ENCODE peak calls at places on chromosome 13, in four cellular contexts. One of them, this sample, is unnamed.

GRCh38 chr13:36919206-36919832 is 719 bp downstream of the SMAD9 start:
- DNase-seq in GM06990: peak
- DNase-seq in astrocyte of the cerebellum: peak
- DNase-seq in cardiac fibroblast: peak
- DNase-seq in this sample: no peak

GRCh38 chr13:26957163-26957562 is 196.6 kb upstream of the GPR12 start:
- DNase-seq in GM06990: no peak
- DNase-seq in astrocyte of the cerebellum: no peak
- DNase-seq in cardiac fibroblast: no peak
- DNase-seq in this sample: no peak

GRCh38 chr13:75468098-75468497 is 13.9 kb downstream of the TBC1D4 start:
- DNase-seq in GM06990: no peak
- DNase-seq in astrocyte of the cerebellum: no peak
- DNase-seq in cardiac fibroblast: peak
- DNase-seq in this sample: no peak

GRCh38 chr13:33174491-33174890 is 111.1 kb downstream of the STARD13 start:
- DNase-seq in GM06990: no peak
- DNase-seq in astrocyte of the cerebellum: no peak
- DNase-seq in cardiac fibroblast: no peak
- DNase-seq in this sample: no peak

GRCh38 chr13:95264225-95264624 is 37.0 kb downstream of the ABCC4 start:
- DNase-seq in GM06990: no peak
- DNase-seq in astrocyte of the cerebellum: no peak
- DNase-seq in cardiac fibroblast: no peak
- DNase-seq in this sample: no peak

GRCh38 chr13:86569974-86570373 is 770.8 kb upstream of the SLITRK6 start:
- DNase-seq in GM06990: no peak
- DNase-seq in astrocyte of the cerebellum: no peak
- DNase-seq in cardiac fibroblast: no peak
- DNase-seq in this sample: no peak

GRCh38 chr13:38348890-38349289 is 761 bp upstream of the UFM1 start:
- DNase-seq in GM06990: peak
- DNase-seq in astrocyte of the cerebellum: no peak
- DNase-seq in cardiac fibroblast: peak
- DNase-seq in this sample: no peak

GRCh38 chr13:20713751-20714150 is 10.3 kb downstream of the IL17D start:
- DNase-seq in GM06990: no peak
- DNase-seq in astrocyte of the cerebellum: no peak
- DNase-seq in cardiac fibroblast: peak
- DNase-seq in this sample: no peak

GRCh38 chr13:26486550-26486949 is 70.9 kb upstream of the WASF3 start:
- DNase-seq in GM06990: no peak
- DNase-seq in astrocyte of the cerebellum: no peak
- DNase-seq in cardiac fibroblast: no peak
- DNase-seq in this sample: no peak

GRCh38 chr13:70125693-70126092 is 17.4 kb upstream of the KLHL1 start:
- DNase-seq in GM06990: no peak
- DNase-seq in astrocyte of the cerebellum: no peak
- DNase-seq in cardiac fibroblast: no peak
- DNase-seq in this sample: no peak

GRCh38 chr13:78241278-78241919 is 322.8 kb upstream of the EDNRB start:
- DNase-seq in GM06990: peak
- DNase-seq in astrocyte of the cerebellum: no peak
- DNase-seq in cardiac fibroblast: peak
- DNase-seq in this sample: no peak

GRCh38 chr13:49439609-49440008 is 4.3 kb downstream of the CAB39L start:
- DNase-seq in GM06990: no peak
- DNase-seq in astrocyte of the cerebellum: no peak
- DNase-seq in cardiac fibroblast: no peak
- DNase-seq in this sample: no peak

GRCh38 chr13:41581884-41582547 is 124.7 kb downstream of the RGCC start:
- DNase-seq in GM06990: no peak
- DNase-seq in astrocyte of the cerebellum: no peak
- DNase-seq in cardiac fibroblast: peak
- DNase-seq in this sample: no peak

GRCh38 chr13:110010433-110011135 is 224.2 kb upstream of the IRS2 start:
- DNase-seq in GM06990: no peak
- DNase-seq in astrocyte of the cerebellum: no peak
- DNase-seq in cardiac fibroblast: peak
- DNase-seq in this sample: no peak

GRCh38 chr13:40813662-40814454 is 24.4 kb downstream of the SLC25A15 start:
- DNase-seq in GM06990: peak
- DNase-seq in astrocyte of the cerebellum: no peak
- DNase-seq in cardiac fibroblast: peak
- DNase-seq in this sample: no peak

GRCh38 chr13:44191504-44192171 is 182.0 kb upstream of the SERP2 start:
- DNase-seq in GM06990: no peak
- DNase-seq in astrocyte of the cerebellum: peak
- DNase-seq in cardiac fibroblast: peak
- DNase-seq in this sample: no peak

GRCh38 chr13:27079421-27079958 is 92.1 kb downstream of the USP12 start:
- DNase-seq in GM06990: no peak
- DNase-seq in astrocyte of the cerebellum: peak
- DNase-seq in cardiac fibroblast: peak
- DNase-seq in this sample: peak

GRCh38 chr13:43122706-43123268 is 99.4 kb downstream of the DNAJC15 start:
- DNase-seq in GM06990: no peak
- DNase-seq in astrocyte of the cerebellum: no peak
- DNase-seq in cardiac fibroblast: no peak
- DNase-seq in this sample: no peak

GRCh38 chr13:20512042-20512683 is 13.5 kb downstream of the CRYL1 start:
- DNase-seq in GM06990: no peak
- DNase-seq in astrocyte of the cerebellum: no peak
- DNase-seq in cardiac fibroblast: no peak
- DNase-seq in this sample: no peak

GRCh38 chr13:112684444-112684843 is 5.4 kb upstream of the ATP11A start:
- DNase-seq in GM06990: no peak
- DNase-seq in astrocyte of the cerebellum: no peak
- DNase-seq in cardiac fibroblast: no peak
- DNase-seq in this sample: no peak

GRCh38 chr13:79385694-79386093 is 20.4 kb downstream of the RBM26 start:
- DNase-seq in GM06990: peak
- DNase-seq in astrocyte of the cerebellum: no peak
- DNase-seq in cardiac fibroblast: peak
- DNase-seq in this sample: no peak

GRCh38 chr13:21326155-21327030 is 132.7 kb downstream of the ZDHHC20 start:
- DNase-seq in GM06990: no peak
- DNase-seq in astrocyte of the cerebellum: peak
- DNase-seq in cardiac fibroblast: peak
- DNase-seq in this sample: no peak

GRCh38 chr13:37618554-37618953 is 20.0 kb upstream of the POSTN start:
- DNase-seq in GM06990: no peak
- DNase-seq in astrocyte of the cerebellum: peak
- DNase-seq in cardiac fibroblast: peak
- DNase-seq in this sample: peak

GRCh38 chr13:43145556-43145955 is 122.2 kb downstream of the DNAJC15 start:
- DNase-seq in GM06990: no peak
- DNase-seq in astrocyte of the cerebellum: no peak
- DNase-seq in cardiac fibroblast: no peak
- DNase-seq in this sample: no peak

GRCh38 chr13:27605610-27606200 is 14.6 kb downstream of the LNX2 start:
- DNase-seq in GM06990: no peak
- DNase-seq in astrocyte of the cerebellum: no peak
- DNase-seq in cardiac fibroblast: peak
- DNase-seq in this sample: no peak

GRCh38 chr13:21637296-21637695 is 33.3 kb upstream of the MICU2 start:
- DNase-seq in GM06990: no peak
- DNase-seq in astrocyte of the cerebellum: no peak
- DNase-seq in cardiac fibroblast: peak
- DNase-seq in this sample: no peak

GRCh38 chr13:98327326-98328314 is 150.6 kb upstream of the RNF113B start:
- DNase-seq in GM06990: no peak
- DNase-seq in astrocyte of the cerebellum: peak
- DNase-seq in cardiac fibroblast: peak
- DNase-seq in this sample: peak

GRCh38 chr13:98048263-98048662 is 94.6 kb upstream of the FARP1 start:
- DNase-seq in GM06990: no peak
- DNase-seq in astrocyte of the cerebellum: no peak
- DNase-seq in cardiac fibroblast: no peak
- DNase-seq in this sample: no peak

GRCh38 chr13:26529441-26529840 is 28.0 kb upstream of the WASF3 start:
- DNase-seq in GM06990: no peak
- DNase-seq in astrocyte of the cerebellum: peak
- DNase-seq in cardiac fibroblast: peak
- DNase-seq in this sample: peak

GRCh38 chr13:52850396-52851152 is 2.1 kb upstream of the PCDH8 start:
- DNase-seq in GM06990: peak
- DNase-seq in astrocyte of the cerebellum: no peak
- DNase-seq in cardiac fibroblast: peak
- DNase-seq in this sample: no peak

GRCh38 chr13:34941436-34941834 is 635 bp upstream of the NBEA start:
- DNase-seq in GM06990: no peak
- DNase-seq in astrocyte of the cerebellum: no peak
- DNase-seq in cardiac fibroblast: no peak
- DNase-seq in this sample: no peak

GRCh38 chr13:34942732-34943674 is 933 bp downstream of the NBEA start:
- DNase-seq in GM06990: peak
- DNase-seq in astrocyte of the cerebellum: no peak
- DNase-seq in cardiac fibroblast: no peak
- DNase-seq in this sample: no peak

GRCh38 chr13:34939771-34940170 is 2.3 kb upstream of the NBEA start:
- DNase-seq in GM06990: no peak
- DNase-seq in astrocyte of the cerebellum: no peak
- DNase-seq in cardiac fibroblast: no peak
- DNase-seq in this sample: no peak

GRCh38 chr13:34941835-34942731 is at the start of gene NBEA:
- DNase-seq in GM06990: peak
- DNase-seq in astrocyte of the cerebellum: no peak
- DNase-seq in cardiac fibroblast: peak
- DNase-seq in this sample: no peak

DNA sequence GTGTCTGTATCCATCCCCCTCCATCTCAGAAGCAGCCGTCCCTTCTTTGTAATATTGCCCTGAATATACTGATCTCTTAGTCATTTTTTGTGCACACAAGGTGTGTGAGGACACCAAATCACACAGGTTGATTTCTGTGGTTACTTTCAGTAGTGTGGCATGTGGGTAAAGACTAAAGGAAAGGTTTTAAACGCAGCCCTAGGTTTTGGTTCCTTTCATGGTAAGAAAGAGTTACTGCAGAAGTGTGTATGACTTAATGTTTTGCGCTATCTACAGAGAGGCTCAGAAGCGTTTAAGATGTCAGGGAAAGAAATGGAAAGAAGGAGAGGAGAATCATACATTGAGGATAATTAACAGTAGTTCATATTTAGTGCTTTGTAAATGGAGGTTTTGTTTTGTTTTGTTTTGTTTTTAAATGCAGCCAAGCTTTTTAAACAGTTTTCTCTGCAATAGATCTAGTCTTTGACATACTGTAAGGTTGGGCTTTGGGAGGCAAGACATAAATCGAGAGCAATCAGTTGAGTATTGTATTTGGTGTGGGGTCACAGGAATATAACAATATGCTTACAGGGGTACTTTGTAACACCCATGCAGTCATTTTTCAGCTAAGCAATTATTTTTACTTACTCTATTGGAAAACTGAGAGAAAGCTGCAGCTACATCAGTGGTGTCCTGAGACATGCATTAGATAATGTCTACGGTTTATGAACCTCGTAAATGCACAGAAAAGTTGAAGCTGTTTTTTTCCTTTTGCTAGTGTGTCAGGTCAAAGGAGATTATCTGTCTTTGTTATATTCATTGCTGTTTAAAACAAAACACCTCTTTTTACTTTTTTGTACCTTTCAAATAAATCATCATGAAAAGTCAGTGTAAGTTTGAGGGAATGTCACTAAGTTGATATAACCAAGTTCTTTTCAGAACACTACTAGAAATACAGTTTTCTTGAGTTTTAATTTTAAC is 1.9 kb downstream of the NBEA start:
- DNase-seq in GM06990: peak
- DNase-seq in astrocyte of the cerebellum: no peak
- DNase-seq in cardiac fibroblast: no peak
- DNase-seq in this sample: no peak
- H3K4me3 ChIP-seq in GM06990: peak
- H3K4me3 ChIP-seq in astrocyte of the cerebellum: peak
- H3K4me3 ChIP-seq in cardiac fibroblast: peak
- H3K4me3 ChIP-seq in this sample: peak

DNA sequence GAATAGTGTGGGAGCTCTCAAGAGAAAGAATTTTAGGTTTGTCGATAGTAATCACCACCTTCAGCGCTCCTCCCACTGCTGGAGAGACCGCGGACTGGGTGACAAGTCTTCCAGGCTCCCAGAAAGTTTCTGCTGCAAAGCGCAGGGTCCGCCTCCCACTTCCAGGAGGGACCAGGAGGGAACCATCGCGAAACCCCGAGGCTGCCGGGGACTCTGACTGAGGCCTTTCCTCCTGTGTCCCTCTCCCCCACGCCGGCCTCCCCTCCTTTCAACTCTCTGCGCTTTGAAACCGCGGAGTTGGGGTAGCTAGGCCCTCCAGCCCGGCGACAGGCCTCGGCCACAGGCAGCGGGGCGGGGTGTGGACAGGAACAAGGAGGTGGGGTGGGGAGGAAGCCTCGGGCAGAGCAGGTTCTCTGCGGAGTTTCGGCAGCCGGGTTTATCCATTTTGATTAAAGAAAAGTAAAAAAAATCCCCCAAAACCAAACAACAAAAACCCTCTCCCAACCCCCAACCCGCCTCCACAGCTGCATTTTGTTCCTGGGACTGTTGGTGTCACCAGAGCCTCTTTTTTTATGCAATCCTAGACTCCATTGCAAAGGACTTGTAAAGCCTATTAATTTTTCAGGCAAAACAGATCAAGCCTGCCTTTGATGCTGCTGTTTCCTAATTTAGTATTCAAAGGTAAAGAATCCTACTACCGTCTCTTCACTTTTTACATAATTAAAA is 157.2 kb downstream of the TM9SF2 start:
- DNase-seq in GM06990: peak
- DNase-seq in astrocyte of the cerebellum: peak
- DNase-seq in cardiac fibroblast: peak
- DNase-seq in this sample: no peak
- H3K4me3 ChIP-seq in GM06990: no peak
- H3K4me3 ChIP-seq in astrocyte of the cerebellum: peak
- H3K4me3 ChIP-seq in cardiac fibroblast: peak
- H3K4me3 ChIP-seq in this sample: peak

GRCh38 chr13:114318624-114319023 is 4.3 kb downstream of the CHAMP1 start:
- DNase-seq in GM06990: no peak
- DNase-seq in astrocyte of the cerebellum: no peak
- DNase-seq in cardiac fibroblast: no peak
- DNase-seq in this sample: no peak
- H3K4me3 ChIP-seq in GM06990: no peak
- H3K4me3 ChIP-seq in astrocyte of the cerebellum: no peak
- H3K4me3 ChIP-seq in cardiac fibroblast: no peak
- H3K4me3 ChIP-seq in this sample: no peak

GRCh38 chr13:102440259-102440936 is 38.5 kb upstream of the FGF14 start:
- DNase-seq in GM06990: peak
- DNase-seq in astrocyte of the cerebellum: no peak
- DNase-seq in cardiac fibroblast: no peak
- DNase-seq in this sample: no peak
- H3K4me3 ChIP-seq in GM06990: no peak
- H3K4me3 ChIP-seq in astrocyte of the cerebellum: no peak
- H3K4me3 ChIP-seq in cardiac fibroblast: no peak
- H3K4me3 ChIP-seq in this sample: no peak

This sample was measured in AG04449.